ENCODE peak calls at places on chromosome 9, in four cellular contexts. H is CD4-positive, alpha-beta memory T cell; M is A549; R is A673. U is an unnamed sample.

GRCh38 chr9:94717656-94718225 is 8.8 kb upstream of the AOPEP start:
- DNase-seq in H (no peak), R (no peak), M (no peak), U (no peak)

GRCh38 chr9:130196643-130197042 is 24.4 kb downstream of the NCS1 start:
- DNase-seq in R (peak), M (no peak), H (no peak), U (peak)

GRCh38 chr9:69674112-69674511 is 1.9 kb upstream of the APBA1 start:
- DNase-seq in M (no peak), R (no peak), H (no peak), U (no peak)

GRCh38 chr9:27335088-27335487 is 38.1 kb upstream of the EQTN start:
- DNase-seq in H (no peak), R (no peak), M (no peak), U (no peak)

GRCh38 chr9:109477269-109478203 is 20.6 kb downstream of the PTPN3 start:
- DNase-seq in R (no peak), M (peak), H (no peak), U (peak)

GRCh38 chr9:91714874-91715615 is 235.0 kb downstream of the ROR2 start:
- DNase-seq in R (no peak), M (no peak), H (no peak), U (no peak)

GRCh38 chr9:115972362-115972761 is 181.2 kb upstream of the PAPPA start:
- DNase-seq in H (no peak), M (peak), R (no peak), U (no peak)

GRCh38 chr9:16455842-16456241 is 414.6 kb downstream of the BNC2 start:
- DNase-seq in M (no peak), R (no peak), H (no peak), U (no peak)

GRCh38 chr9:133995012-133995896 is 3.1 kb upstream of the VAV2 start:
- DNase-seq in M (peak), R (peak), H (no peak), U (no peak)

GRCh38 chr9:123339666-123340414 is 16.2 kb upstream of the CRB2 start:
- DNase-seq in M (no peak), H (peak), R (peak), U (no peak)

GRCh38 chr9:25964239-25964638 is 286.0 kb upstream of the TUSC1 start:
- DNase-seq in H (no peak), R (peak), M (peak), U (peak)

GRCh38 chr9:83536332-83536731 is 1.9 kb downstream of the FRMD3 start:
- DNase-seq in R (no peak), M (no peak), H (no peak), U (no peak)

GRCh38 chr9:101311759-101312420 is 72.9 kb downstream of the BAAT start:
- DNase-seq in R (peak), H (peak), M (peak), U (peak)

GRCh38 chr9:129240581-129241211 is 62.6 kb upstream of the IER5L start:
- DNase-seq in M (no peak), H (no peak), R (no peak), U (no peak)

GRCh38 chr9:108643756-108644510 is 211.9 kb downstream of the ACTL7B start:
- DNase-seq in H (no peak), R (no peak), M (no peak), U (no peak)

GRCh38 chr9:80507611-80508010 is 935.8 kb downstream of the TLE4 start:
- DNase-seq in H (no peak), M (no peak), R (no peak), U (no peak)

GRCh38 chr9:16572005-16572727 is 298.3 kb downstream of the BNC2 start:
- DNase-seq in M (no peak), R (no peak), H (no peak), U (peak)

GRCh38 chr9:124011460-124012301 is at the start of gene LHX2:
- DNase-seq in H (no peak), R (peak), M (peak), U (peak)

GRCh38 chr9:19233344-19233743 is 2.9 kb downstream of the DENND4C start:
- DNase-seq in R (no peak), M (no peak), H (no peak), U (no peak)
- H3K27ac ChIP-seq in R (no peak), M (peak), H (no peak), U (no peak)

DNA sequence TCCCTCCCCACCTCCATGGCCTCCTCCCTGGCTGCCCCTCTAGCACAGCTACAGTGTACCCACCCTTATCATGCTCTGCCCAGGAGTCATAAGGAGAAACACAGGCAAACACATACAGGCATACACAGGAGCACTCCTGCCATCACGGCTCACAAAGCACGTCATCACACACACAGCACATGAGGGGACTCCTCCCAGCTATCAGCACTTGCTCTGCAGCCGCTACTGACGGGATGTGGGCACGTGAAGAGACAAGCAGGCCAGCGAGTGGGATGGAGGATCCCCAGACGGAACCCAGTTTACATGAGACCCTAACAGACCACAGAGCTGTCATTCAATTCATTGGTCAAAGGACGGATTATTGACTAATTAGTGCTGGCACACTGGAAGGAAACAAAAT is 53.7 kb downstream of the SEMA4D start:
- DNase-seq in M (no peak), H (peak), R (no peak), U (peak)
- H3K27ac ChIP-seq in M (no peak), H (peak), R (no peak), U (peak)

GRCh38 chr9:131868766-131869165 is 128.9 kb upstream of the RAPGEF1 start:
- DNase-seq in H (no peak), M (no peak), R (no peak), U (no peak)
- H3K27ac ChIP-seq in H (no peak), M (no peak), R (no peak), U (no peak)

GRCh38 chr9:35826071-35826701 is 2.3 kb downstream of the FAM221B start:
- DNase-seq in R (peak), H (peak), M (peak), U (peak)

GRCh38 chr9:35829084-35829763 is at the start of gene TMEM8B:
- DNase-seq in M (peak), H (peak), R (peak), U (peak)

GRCh38 chr9:35828716-35829083 is at the start of gene FAM221B:
- DNase-seq in H (no peak), R (no peak), M (no peak), U (no peak)

GRCh38 chr9:35829764-35830096 is 702 bp downstream of the TMEM8B start:
- DNase-seq in R (no peak), M (no peak), H (no peak), U (no peak)

DNA sequence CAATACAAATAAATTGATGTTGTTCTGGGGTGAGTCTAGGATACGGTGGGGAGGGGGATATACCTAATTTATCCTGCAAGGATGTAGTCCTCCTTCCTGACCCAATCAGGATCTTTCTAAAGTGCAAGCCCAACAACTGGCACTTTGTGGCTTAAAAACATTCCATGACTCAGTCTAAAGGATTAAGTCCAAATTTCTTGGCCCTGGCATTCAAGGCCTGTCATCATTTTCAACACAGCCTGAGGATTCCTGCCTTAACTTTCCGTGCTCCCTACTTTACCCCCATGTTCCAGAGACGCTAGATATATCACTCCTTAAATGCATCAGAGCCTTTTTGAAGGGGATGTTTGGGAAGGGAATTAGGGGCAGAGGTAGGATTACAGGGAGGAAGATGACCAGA is 1.0 kb downstream of the FAM221B start:
- DNase-seq in R (no peak), M (no peak), H (no peak), U (no peak)
- H3K27ac ChIP-seq in R (no peak), M (no peak), H (no peak), U (no peak)

DNA sequence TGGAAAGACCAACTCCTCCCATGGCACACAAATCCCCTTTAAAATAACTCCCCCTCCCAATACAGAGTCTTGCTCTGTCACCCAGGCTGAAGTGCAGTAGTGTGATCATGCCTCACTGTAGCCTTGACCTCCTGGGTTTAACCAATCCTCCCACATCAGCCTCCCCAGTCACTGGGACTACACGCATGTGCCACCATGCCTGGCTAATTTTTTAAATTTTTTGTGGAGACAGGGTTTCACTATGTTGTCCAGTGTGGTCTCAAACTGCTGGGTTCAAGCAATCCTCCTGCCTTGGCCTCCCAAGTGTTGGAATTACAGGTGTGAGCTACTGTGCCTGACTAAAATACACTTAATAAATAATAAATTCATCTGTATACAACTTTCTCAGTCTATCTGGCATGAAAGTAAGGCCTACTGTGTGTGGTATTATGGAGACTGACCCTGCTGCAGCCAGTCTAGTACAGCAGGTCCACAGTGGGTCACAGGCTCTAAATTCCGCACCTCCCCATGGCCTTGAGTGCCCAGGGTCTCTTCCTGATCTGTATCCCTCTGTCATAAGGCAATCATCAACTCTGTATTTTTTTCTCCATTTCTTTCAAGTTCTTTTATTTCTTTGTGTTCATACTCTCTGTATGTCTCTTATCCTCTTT is 169.4 kb downstream of the MAPKAP1 start:
- DNase-seq in H (no peak), M (peak), R (no peak), U (no peak)
- H3K27ac ChIP-seq in H (no peak), M (peak), R (no peak), U (no peak)

GRCh38 chr9:136667940-136668760 is 5.4 kb downstream of the EGFL7 start:
- DNase-seq in R (no peak), M (no peak), H (no peak), U (no peak)
- H3K27ac ChIP-seq in R (peak), M (no peak), H (no peak), U (peak)

DNA sequence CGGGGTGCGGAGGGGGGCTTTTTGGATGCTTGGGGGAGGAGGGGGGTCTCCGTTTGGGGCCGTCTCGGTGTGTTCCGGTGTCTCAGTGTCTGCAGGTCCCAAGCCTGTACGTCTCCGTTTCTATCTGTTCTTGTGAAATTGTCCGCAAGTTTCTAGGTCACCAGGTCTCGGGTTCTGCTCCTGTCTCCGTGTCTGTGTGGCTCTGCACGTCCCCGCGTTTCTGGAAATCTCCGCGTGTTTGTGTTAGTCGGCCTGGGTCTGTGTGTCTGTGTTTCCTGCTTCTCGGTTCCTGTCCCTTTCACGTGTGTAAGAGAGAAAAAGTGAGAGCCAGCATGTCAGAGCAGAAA is 947 bp downstream of the COL27A1 start:
- DNase-seq in M (no peak), R (no peak), H (peak), U (peak)
- H3K27ac ChIP-seq in M (peak), R (peak), H (no peak), U (peak)

GRCh38 chr9:106916491-106917235 is 53.7 kb downstream of the ZNF462 start:
- DNase-seq in H (no peak), M (peak), R (peak), U (peak)
- H3K27ac ChIP-seq in H (no peak), M (peak), R (no peak), U (peak)

DNA sequence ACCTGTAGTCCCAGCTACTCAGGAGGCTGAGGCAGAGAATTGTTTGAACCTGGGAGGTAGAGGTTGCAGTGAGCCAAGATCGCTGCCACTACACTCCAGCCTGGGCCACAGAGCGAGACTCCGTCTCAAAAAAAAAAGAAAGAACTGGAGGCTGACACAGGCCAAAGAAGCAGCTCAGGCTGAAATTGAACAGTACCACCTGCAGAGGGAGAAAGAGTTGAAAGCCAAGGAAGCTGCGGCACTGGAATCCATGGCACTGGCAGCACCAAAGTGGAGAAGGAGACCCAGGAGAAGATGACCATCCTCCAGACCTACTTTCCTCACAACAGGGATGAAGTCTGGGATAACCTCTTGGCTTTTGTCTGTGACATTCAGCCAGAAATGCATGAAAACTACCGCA is 11.3 kb upstream of the TMEM141 start:
- DNase-seq in M (no peak), R (no peak), H (no peak), U (no peak)
- H3K27ac ChIP-seq in M (no peak), R (no peak), H (no peak), U (no peak)